ENCODE peak calls at places on chromosome 7, in five cellular contexts. T is RCC 7860, O is tibial nerve, W is HEK293T, B is T-helper 9 cell. L is an unnamed sample.

GRCh38 chr7:20132596-20132995 is 84.6 kb downstream of the MACC1 start:
- DNase-seq in T (no peak), B (no peak), W (no peak), O (no peak), L (no peak)

GRCh38 chr7:7185382-7185989 is 3.1 kb downstream of the C1GALT1 start:
- DNase-seq in B (no peak), O (no peak), T (no peak), W (no peak), L (no peak)

GRCh38 chr7:12067156-12067831 is 143.8 kb upstream of the TMEM106B start:
- DNase-seq in T (peak), B (peak), O (peak), W (peak), L (peak)

GRCh38 chr7:25238056-25238745 is 9.9 kb upstream of the NPVF start:
- DNase-seq in B (no peak), W (no peak), O (no peak), T (no peak), L (no peak)

GRCh38 chr7:2151235-2151634 is 81.5 kb downstream of the MAD1L1 start:
- DNase-seq in O (no peak), W (no peak), B (no peak), T (no peak), L (no peak)

GRCh38 chr7:76358053-76358477 is 726 bp downstream of the YWHAG start:
- DNase-seq in B (peak), O (peak), W (peak), T (peak), L (peak)

GRCh38 chr7:114922151-114922651 is 307 bp downstream of the MDFIC start:
- DNase-seq in T (peak), O (peak), W (peak), B (peak), L (no peak)

GRCh38 chr7:130069179-130069977 is 956 bp upstream of the KLHDC10 start:
- DNase-seq in O (no peak), B (no peak), W (no peak), T (no peak), L (no peak)

GRCh38 chr7:1691601-1692499 is 21.8 kb downstream of the ELFN1 start:
- DNase-seq in W (no peak), O (no peak), B (no peak), T (peak), L (no peak)

GRCh38 chr7:103887050-103887449 is 102.4 kb downstream of the RELN start:
- DNase-seq in T (no peak), O (no peak), B (no peak), W (no peak), L (no peak)

GRCh38 chr7:47281966-47282643 is 299.8 kb downstream of the TNS3 start:
- DNase-seq in T (no peak), B (no peak), O (no peak), W (no peak), L (no peak)

GRCh38 chr7:132362059-132362458 is 214.2 kb downstream of the PLXNA4 start:
- DNase-seq in O (no peak), B (no peak), W (no peak), T (no peak), L (no peak)